ENCODE peak calls at places on chromosomes 16 and 17, in four cellular contexts. Q is heart left ventricle, N is lung, C is mucosa of descending colon. P is an unnamed sample.

GRCh38 chr17:15457723-15458094 is 9.7 kb downstream of the CDRT4 start:
- DNase-seq in Q (no peak), N (no peak), C (no peak), P (peak; percentile 60)

GRCh38 chr17:14792751-14793150 is 472.4 kb downstream of the PMP22 start:
- DNase-seq in Q (no peak), C (no peak), N (no peak), P (no peak)

GRCh38 chr17:33689725-33690124 is 396.6 kb upstream of the ASIC2 start:
- DNase-seq in Q (no peak), C (no peak), N (no peak), P (no peak)

GRCh38 chr17:27333410-27333980 is 39.6 kb downstream of the WSB1 start:
- DNase-seq in N (no peak), Q (no peak), C (no peak), P (no peak)

GRCh38 chr16:57394444-57394843 is 10.1 kb upstream of the CCL17 start:
- DNase-seq in Q (no peak), C (no peak), N (no peak), P (no peak)

GRCh38 chr17:57084361-57084801 is 665 bp upstream of the AKAP1 start:
- DNase-seq in Q (no peak), N (no peak), C (no peak), P (no peak)

GRCh38 chr16:86343111-86343642 is 167.2 kb upstream of the FOXF1 start:
- DNase-seq in C (peak; percentile 66), Q (peak; percentile 36), N (no peak), P (peak; percentile 76)

GRCh38 chr17:59812139-59812538 is 80.6 kb downstream of the TUBD1 start:
- DNase-seq in N (no peak), C (no peak), Q (no peak), P (no peak)

GRCh38 chr17:36468903-36469635 is 17.4 kb upstream of the ZNHIT3 start:
- DNase-seq in Q (no peak), N (no peak), C (no peak), P (no peak)

GRCh38 chr17:77445030-77445907 is 304.5 kb downstream of the SEC14L1 start:
- DNase-seq in N (no peak), Q (no peak), C (peak; percentile 92), P (peak; percentile 58)

DNA sequence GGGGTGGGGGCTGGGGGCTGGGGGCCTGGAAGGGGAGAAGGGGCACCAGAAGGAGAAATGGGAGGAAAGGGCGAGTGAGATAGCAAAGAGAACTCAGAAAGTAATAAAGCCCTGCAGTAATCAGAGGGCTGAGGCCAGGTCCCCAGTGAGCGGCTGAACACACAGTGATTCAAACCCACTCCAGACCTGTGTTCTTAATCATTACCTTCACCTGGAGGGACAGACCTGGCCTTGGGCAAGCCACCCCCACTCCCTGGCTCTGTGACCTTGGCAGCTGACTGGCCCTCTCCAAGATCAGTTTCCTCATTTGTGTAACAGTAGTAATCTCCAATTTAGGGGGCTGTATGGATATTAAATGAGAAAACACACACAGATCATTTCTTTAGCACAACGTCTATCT is 150.4 kb downstream of the WWOX start:
- DNase-seq in C (no peak), Q (no peak), N (no peak), P (no peak)
- H3K4me1 ChIP-seq in C (no peaks in the 10 kb centered on the region), Q (no peaks in the 10 kb centered on the region), N (no peaks in the 10 kb centered on the region), P (no peaks in the 10 kb centered on the region)

GRCh38 chr17:49003557-49004511 is 6.6 kb downstream of the IGF2BP1 start:
- DNase-seq in N (no peak), Q (no peak), C (no peak), P (no peak)
- H3K4me3 ChIP-seq in N (no peak overlapping the region), Q (no peak overlapping the region), C (no peak overlapping the region), P (no peak overlapping the region)

GRCh38 chr17:40558651-40559015 is 6.6 kb downstream of the CCR7 start:
- DNase-seq in Q (peak; percentile 3), C (no peak), N (no peak), P (no peak)
- H3K4me1 ChIP-seq in Q (peaks cover 62% of the 10 kb centered on the region), C (no peaks in the 10 kb centered on the region), N (no peaks in the 10 kb centered on the region), P (peaks cover 30% of the 10 kb centered on the region)

GRCh38 chr17:17018021-17018441 is 24.2 kb upstream of the MPRIP start:
- DNase-seq in N (no peak), Q (no peak), C (peak; percentile 34), P (peak; percentile 38)
- H3K4me3 ChIP-seq in N (no peak overlapping the region), Q (no peak overlapping the region), C (no peak overlapping the region), P (no peak overlapping the region)

DNA sequence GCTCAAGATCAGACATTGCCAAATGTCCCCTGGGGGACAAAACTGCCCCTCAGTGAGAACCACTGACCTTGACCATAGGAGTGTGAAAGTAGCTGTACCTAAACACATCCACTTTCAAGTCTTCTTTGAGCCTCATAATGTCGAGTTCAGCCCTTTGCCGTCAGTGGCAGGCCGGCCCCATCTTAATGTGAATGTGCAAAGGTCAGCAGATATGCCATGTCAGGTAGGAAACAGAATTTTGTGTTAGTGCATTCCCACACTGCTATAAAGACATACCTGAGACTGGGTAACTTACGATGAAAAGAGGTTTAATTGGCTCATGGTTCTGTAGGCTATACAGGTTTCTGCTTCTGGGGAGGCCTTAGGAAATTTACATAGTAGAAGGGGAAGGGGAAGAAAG is 95.1 kb upstream of the PIRT start:
- DNase-seq in C (no peak), Q (no peak), N (no peak), P (no peak)
- H3K4me1 ChIP-seq in C (no peaks in the 10 kb centered on the region), Q (no peaks in the 10 kb centered on the region), N (no peaks in the 10 kb centered on the region), P (no peaks in the 10 kb centered on the region)